ENCODE peak calls at places on chromosomes 1 and 21, in seven cellular contexts. One of them, this sample, is unnamed.

GRCh38 chr1:202964755-202965440 is 2.2 kb downstream of the CYB5R1 start:
- DNase-seq in trophoblast cell: peak
- DNase-seq in H9: no peak
- DNase-seq in neuronal stem cell: no peak
- DNase-seq in mesenchymal stem cell: peak
- DNase-seq in H1: no peak
- DNase-seq in IMR-90: peak
- DNase-seq in this sample: peak

GRCh38 chr1:115492880-115493279 is 148.9 kb upstream of the VANGL1 start:
- DNase-seq in trophoblast cell: no peak
- DNase-seq in IMR-90: peak
- DNase-seq in H9: no peak
- DNase-seq in mesenchymal stem cell: peak
- DNase-seq in H1: no peak
- DNase-seq in neuronal stem cell: no peak
- DNase-seq in this sample: no peak

GRCh38 chr1:229753764-229754553 is 127.9 kb downstream of the URB2 start:
- DNase-seq in trophoblast cell: no peak
- DNase-seq in mesenchymal stem cell: no peak
- DNase-seq in H1: no peak
- DNase-seq in neuronal stem cell: no peak
- DNase-seq in IMR-90: no peak
- DNase-seq in H9: no peak
- DNase-seq in this sample: no peak

GRCh38 chr1:12091191-12091590 is 28.1 kb downstream of the TNFRSF8 start:
- DNase-seq in trophoblast cell: no peak
- DNase-seq in mesenchymal stem cell: no peak
- DNase-seq in IMR-90: no peak
- DNase-seq in H1: no peak
- DNase-seq in H9: no peak
- DNase-seq in neuronal stem cell: no peak
- DNase-seq in this sample: no peak

GRCh38 chr1:93556291-93556690 is 108.4 kb downstream of the FNBP1L start:
- DNase-seq in trophoblast cell: no peak
- DNase-seq in H1: no peak
- DNase-seq in neuronal stem cell: no peak
- DNase-seq in IMR-90: no peak
- DNase-seq in H9: no peak
- DNase-seq in mesenchymal stem cell: no peak
- DNase-seq in this sample: no peak

GRCh38 chr1:58837886-58838285 is 54.0 kb upstream of the JUN start:
- DNase-seq in IMR-90: no peak
- DNase-seq in mesenchymal stem cell: no peak
- DNase-seq in H1: no peak
- DNase-seq in neuronal stem cell: no peak
- DNase-seq in trophoblast cell: no peak
- DNase-seq in H9: no peak
- DNase-seq in this sample: no peak

GRCh38 chr1:185911978-185912377 is 177.8 kb downstream of the HMCN1 start:
- DNase-seq in H1: no peak
- DNase-seq in IMR-90: no peak
- DNase-seq in mesenchymal stem cell: no peak
- DNase-seq in H9: no peak
- DNase-seq in trophoblast cell: no peak
- DNase-seq in neuronal stem cell: no peak
- DNase-seq in this sample: peak

GRCh38 chr1:15153842-15154479 is 414 bp downstream of the TMEM51 start:
- DNase-seq in IMR-90: peak
- DNase-seq in H9: peak
- DNase-seq in neuronal stem cell: peak
- DNase-seq in H1: no peak
- DNase-seq in mesenchymal stem cell: peak
- DNase-seq in trophoblast cell: peak
- DNase-seq in this sample: peak

GRCh38 chr1:42142894-42143675 is 10.1 kb upstream of the GUCA2B start:
- DNase-seq in IMR-90: no peak
- DNase-seq in trophoblast cell: no peak
- DNase-seq in neuronal stem cell: no peak
- DNase-seq in H9: no peak
- DNase-seq in H1: no peak
- DNase-seq in mesenchymal stem cell: no peak
- DNase-seq in this sample: no peak

GRCh38 chr1:113191579-113192076 is 118.6 kb downstream of the LRIG2 start:
- DNase-seq in IMR-90: no peak
- DNase-seq in neuronal stem cell: no peak
- DNase-seq in H1: no peak
- DNase-seq in trophoblast cell: no peak
- DNase-seq in H9: no peak
- DNase-seq in mesenchymal stem cell: no peak
- DNase-seq in this sample: no peak

GRCh38 chr1:162475539-162476185 is 22.0 kb upstream of the UHMK1 start:
- DNase-seq in H1: no peak
- DNase-seq in H9: peak
- DNase-seq in IMR-90: no peak
- DNase-seq in trophoblast cell: no peak
- DNase-seq in mesenchymal stem cell: no peak
- DNase-seq in neuronal stem cell: no peak
- DNase-seq in this sample: peak

GRCh38 chr1:19087017-19087736 is 122.9 kb downstream of the UBR4 start:
- DNase-seq in IMR-90: peak
- DNase-seq in H1: no peak
- DNase-seq in trophoblast cell: no peak
- DNase-seq in mesenchymal stem cell: no peak
- DNase-seq in neuronal stem cell: no peak
- DNase-seq in H9: no peak
- DNase-seq in this sample: no peak

GRCh38 chr1:232812560-232812959 is 7.3 kb downstream of the MAP10 start:
- DNase-seq in trophoblast cell: no peak
- DNase-seq in IMR-90: no peak
- DNase-seq in H9: no peak
- DNase-seq in neuronal stem cell: no peak
- DNase-seq in H1: no peak
- DNase-seq in mesenchymal stem cell: no peak
- DNase-seq in this sample: no peak

GRCh38 chr1:29122987-29123870 is 474 bp downstream of the TMEM200B start:
- DNase-seq in neuronal stem cell: peak
- DNase-seq in H1: no peak
- DNase-seq in mesenchymal stem cell: peak
- DNase-seq in trophoblast cell: no peak
- DNase-seq in IMR-90: peak
- DNase-seq in H9: no peak
- DNase-seq in this sample: peak

GRCh38 chr1:1329304-1330210 is 1.5 kb upstream of the TAS1R3 start:
- DNase-seq in trophoblast cell: no peak
- DNase-seq in H9: no peak
- DNase-seq in IMR-90: no peak
- DNase-seq in mesenchymal stem cell: no peak
- DNase-seq in neuronal stem cell: no peak
- DNase-seq in H1: no peak
- DNase-seq in this sample: no peak

GRCh38 chr21:15520811-15521643 is 208.8 kb upstream of the USP25 start:
- DNase-seq in H1: no peak
- DNase-seq in neuronal stem cell: no peak
- DNase-seq in mesenchymal stem cell: peak
- DNase-seq in trophoblast cell: no peak
- DNase-seq in IMR-90: peak
- DNase-seq in H9: no peak
- DNase-seq in this sample: peak

GRCh38 chr1:71273326-71273725 is 192.5 kb upstream of the ZRANB2 start:
- DNase-seq in H9: no peak
- DNase-seq in mesenchymal stem cell: peak
- DNase-seq in neuronal stem cell: no peak
- DNase-seq in IMR-90: no peak
- DNase-seq in H1: no peak
- DNase-seq in trophoblast cell: no peak
- DNase-seq in this sample: no peak

GRCh38 chr1:196678510-196678884 is 26.7 kb downstream of the CFH start:
- DNase-seq in H1: no peak
- DNase-seq in neuronal stem cell: no peak
- DNase-seq in IMR-90: peak
- DNase-seq in mesenchymal stem cell: peak
- DNase-seq in H9: no peak
- DNase-seq in trophoblast cell: no peak
- DNase-seq in this sample: peak

GRCh38 chr1:14613915-14614314 is 15.4 kb downstream of the KAZN start:
- DNase-seq in trophoblast cell: no peak
- DNase-seq in IMR-90: no peak
- DNase-seq in mesenchymal stem cell: no peak
- DNase-seq in neuronal stem cell: no peak
- DNase-seq in H9: no peak
- DNase-seq in H1: no peak
- DNase-seq in this sample: no peak

GRCh38 chr1:233361876-233362275 is 34.4 kb downstream of the MAP3K21 start:
- DNase-seq in H9: peak
- DNase-seq in IMR-90: peak
- DNase-seq in trophoblast cell: no peak
- DNase-seq in mesenchymal stem cell: no peak
- DNase-seq in neuronal stem cell: no peak
- DNase-seq in H1: no peak
- DNase-seq in this sample: peak

GRCh38 chr1:38043036-38043747 is 3.4 kb downstream of the POU3F1 start:
- DNase-seq in H9: no peak
- DNase-seq in trophoblast cell: no peak
- DNase-seq in IMR-90: no peak
- DNase-seq in mesenchymal stem cell: no peak
- DNase-seq in H1: no peak
- DNase-seq in neuronal stem cell: no peak
- DNase-seq in this sample: no peak

GRCh38 chr21:42300956-42301355 is 14.3 kb downstream of the TFF3 start:
- DNase-seq in trophoblast cell: no peak
- DNase-seq in H1: no peak
- DNase-seq in mesenchymal stem cell: no peak
- DNase-seq in IMR-90: no peak
- DNase-seq in H9: no peak
- DNase-seq in neuronal stem cell: no peak
- DNase-seq in this sample: no peak

GRCh38 chr21:42300045-42300583 is 15.1 kb downstream of the TFF3 start:
- DNase-seq in IMR-90: no peak
- DNase-seq in H1: no peak
- DNase-seq in neuronal stem cell: no peak
- DNase-seq in trophoblast cell: no peak
- DNase-seq in H9: no peak
- DNase-seq in mesenchymal stem cell: no peak
- DNase-seq in this sample: no peak

GRCh38 chr21:42298657-42299056 is 16.6 kb downstream of the TFF3 start:
- DNase-seq in H1: no peak
- DNase-seq in H9: no peak
- DNase-seq in mesenchymal stem cell: no peak
- DNase-seq in neuronal stem cell: no peak
- DNase-seq in IMR-90: no peak
- DNase-seq in trophoblast cell: no peak
- DNase-seq in this sample: no peak

GRCh38 chr21:42298237-42298636 is 17.0 kb downstream of the TFF3 start:
- DNase-seq in trophoblast cell: no peak
- DNase-seq in IMR-90: no peak
- DNase-seq in H9: no peak
- DNase-seq in neuronal stem cell: no peak
- DNase-seq in H1: no peak
- DNase-seq in mesenchymal stem cell: no peak
- DNase-seq in this sample: peak

DNA sequence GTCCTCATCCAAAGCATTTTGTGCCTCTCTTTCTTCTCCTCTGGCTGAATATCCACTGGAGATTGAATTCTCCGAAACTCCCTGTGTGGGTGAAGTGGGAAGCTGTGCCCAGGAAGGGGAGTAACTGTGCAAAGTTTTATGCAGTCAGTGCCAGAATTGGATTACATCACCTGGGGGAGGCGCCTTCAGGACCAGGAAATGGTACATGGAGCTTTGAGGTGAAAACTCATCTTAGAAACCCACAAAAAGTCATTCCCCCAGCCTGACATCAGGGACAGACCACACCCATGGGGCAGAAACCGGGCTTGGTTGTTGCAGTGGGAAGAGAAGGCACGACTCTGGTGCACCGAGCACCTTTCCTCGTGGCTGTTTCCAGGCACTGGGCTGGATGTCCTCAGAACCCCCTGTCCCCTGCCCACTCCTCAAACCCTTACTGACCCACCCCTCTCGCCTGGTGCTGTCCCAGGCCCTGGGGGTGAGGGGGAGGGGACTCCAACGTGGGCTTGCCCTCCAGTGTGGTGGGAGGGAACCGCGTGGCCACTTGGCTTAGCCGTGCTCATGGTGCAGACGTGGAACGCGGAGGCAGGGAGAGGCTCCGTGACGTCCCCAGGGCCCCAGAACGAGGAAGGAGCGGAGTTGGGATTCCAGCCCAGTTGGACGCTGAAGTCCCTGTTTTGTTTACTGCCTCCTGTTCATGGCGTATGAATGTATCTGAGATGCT is 15.7 kb downstream of the TFF3 start:
- DNase-seq in H9: no peak
- DNase-seq in IMR-90: no peak
- DNase-seq in H1: no peak
- DNase-seq in mesenchymal stem cell: no peak
- DNase-seq in neuronal stem cell: no peak
- DNase-seq in trophoblast cell: no peak
- DNase-seq in this sample: no peak
- H2BK5ac ChIP-seq in H9: no peak
- H2BK5ac ChIP-seq in IMR-90: no peak
- H2BK5ac ChIP-seq in H1: no peak
- H2BK5ac ChIP-seq in mesenchymal stem cell: no peak
- H2BK5ac ChIP-seq in neuronal stem cell: no peak
- H2BK5ac ChIP-seq in trophoblast cell: no peak
- H2BK5ac ChIP-seq in this sample: no peak

GRCh38 chr1:9481048-9481447 is 58.2 kb upstream of the SLC25A33 start:
- DNase-seq in H1: no peak
- DNase-seq in H9: no peak
- DNase-seq in mesenchymal stem cell: no peak
- DNase-seq in neuronal stem cell: no peak
- DNase-seq in IMR-90: no peak
- DNase-seq in trophoblast cell: no peak
- DNase-seq in this sample: no peak
- H3K4ac ChIP-seq in H1: no peak
- H3K4ac ChIP-seq in H9: no peak
- H3K4ac ChIP-seq in mesenchymal stem cell: no peak
- H3K4ac ChIP-seq in neuronal stem cell: no peak
- H3K4ac ChIP-seq in IMR-90: no peak
- H3K4ac ChIP-seq in trophoblast cell: no peak
- H3K4ac ChIP-seq in this sample: no peak

GRCh38 chr1:2505461-2505994 is 20.9 kb downstream of the PANK4 start:
- DNase-seq in H1: no peak
- DNase-seq in IMR-90: no peak
- DNase-seq in mesenchymal stem cell: no peak
- DNase-seq in trophoblast cell: no peak
- DNase-seq in neuronal stem cell: no peak
- DNase-seq in H9: no peak
- DNase-seq in this sample: no peak
- H2AK5ac ChIP-seq in H1: no peak
- H2AK5ac ChIP-seq in IMR-90: no peak
- H2AK5ac ChIP-seq in mesenchymal stem cell: no peak
- H2AK5ac ChIP-seq in trophoblast cell: no peak
- H2AK5ac ChIP-seq in neuronal stem cell: peak
- H2AK5ac ChIP-seq in H9: no peak
- H2AK5ac ChIP-seq in this sample: no peak

GRCh38 chr1:204051258-204051657 is 21.7 kb upstream of the SOX13 start:
- DNase-seq in mesenchymal stem cell: no peak
- DNase-seq in IMR-90: no peak
- DNase-seq in trophoblast cell: no peak
- DNase-seq in H1: no peak
- DNase-seq in neuronal stem cell: no peak
- DNase-seq in H9: no peak
- DNase-seq in this sample: no peak

GRCh38 chr1:204046346-204046745 is 26.6 kb upstream of the SOX13 start:
- DNase-seq in H1: no peak
- DNase-seq in H9: no peak
- DNase-seq in trophoblast cell: no peak
- DNase-seq in IMR-90: no peak
- DNase-seq in mesenchymal stem cell: no peak
- DNase-seq in neuronal stem cell: no peak
- DNase-seq in this sample: no peak

GRCh38 chr1:204051718-204052117 is 21.2 kb upstream of the SOX13 start:
- DNase-seq in IMR-90: no peak
- DNase-seq in mesenchymal stem cell: no peak
- DNase-seq in H9: no peak
- DNase-seq in H1: no peak
- DNase-seq in trophoblast cell: no peak
- DNase-seq in neuronal stem cell: no peak
- DNase-seq in this sample: no peak
- H2BK5ac ChIP-seq in IMR-90: no peak
- H2BK5ac ChIP-seq in mesenchymal stem cell: no peak
- H2BK5ac ChIP-seq in H9: no peak
- H2BK5ac ChIP-seq in H1: no peak
- H2BK5ac ChIP-seq in trophoblast cell: no peak
- H2BK5ac ChIP-seq in neuronal stem cell: no peak
- H2BK5ac ChIP-seq in this sample: no peak